ENCODE peak calls at places on chromosome 15, in four cellular contexts. U is K562, W is GM12878, R is SK-N-SH. F is an unnamed sample.

GRCh38 chr15:57019496-57020160 is 101.2 kb downstream of the TCF12 start:
- DNase-seq in U (peak), W (no peak), R (no peak), F (no peak)

GRCh38 chr15:88631464-88632028 is 7.3 kb upstream of the ISG20 start:
- DNase-seq in U (no peak), W (no peak), R (no peak), F (no peak)

GRCh38 chr15:66760968-66761722 is 59.1 kb downstream of the SMAD6 start:
- DNase-seq in W (no peak), R (no peak), U (no peak), F (no peak)

GRCh38 chr15:78450285-78450858 is 12.4 kb downstream of the IREB2 start:
- DNase-seq in U (no peak), W (no peak), R (no peak), F (no peak)

GRCh38 chr15:64430000-64430735 is 30.2 kb upstream of the ZNF609 start:
- DNase-seq in U (peak), W (peak), R (no peak), F (peak)

GRCh38 chr15:38299216-38299615 is 46.6 kb downstream of the SPRED1 start:
- DNase-seq in U (no peak), W (no peak), R (no peak), F (no peak)

GRCh38 chr15:75531041-75531450 is 48.1 kb downstream of the PTPN9 start:
- DNase-seq in W (no peak), R (no peak), U (no peak), F (no peak)

GRCh38 chr15:90412356-90413194 is 24.5 kb downstream of the IQGAP1 start:
- DNase-seq in U (no peak), W (peak), R (no peak), F (no peak)

GRCh38 chr15:58212909-58213526 is 74.8 kb downstream of the AQP9 start:
- DNase-seq in R (no peak), W (no peak), U (peak), F (no peak)

GRCh38 chr15:40064231-40064894 is 25.4 kb upstream of the SRP14 start:
- DNase-seq in R (no peak), U (no peak), W (no peak), F (no peak)

GRCh38 chr15:70852501-70853269 is 1.3 kb downstream of the LARP6 start:
- DNase-seq in W (no peak), U (no peak), R (no peak), F (no peak)

GRCh38 chr15:25859838-25860645 is 3.1 kb downstream of the ATP10A start:
- DNase-seq in R (no peak), W (no peak), U (no peak), F (no peak)

GRCh38 chr15:67719330-67719959 is 105.9 kb upstream of the SKOR1 start:
- DNase-seq in W (no peak), R (no peak), U (no peak), F (no peak)

GRCh38 chr15:51093865-51094605 is 671 bp downstream of the TNFAIP8L3 start:
- DNase-seq in U (no peak), W (no peak), R (peak), F (peak)

GRCh38 chr15:70867911-70868467 is 14.0 kb upstream of the LARP6 start:
- DNase-seq in W (no peak), U (no peak), R (peak), F (no peak)

GRCh38 chr15:78944669-78945407 is at the start of gene CTSH:
- DNase-seq in R (peak), U (peak), W (no peak), F (peak)

GRCh38 chr15:48089664-48090063 is 31.1 kb upstream of the SLC24A5 start:
- DNase-seq in U (no peak), R (no peak), W (no peak), F (no peak)

GRCh38 chr15:90270502-90271150 is 5.2 kb downstream of the NGRN start:
- DNase-seq in U (no peak), W (no peak), R (no peak), F (no peak)

GRCh38 chr15:101675796-101676582 is 23.8 kb upstream of the TM2D3 start:
- DNase-seq in U (no peak), R (no peak), W (no peak), F (no peak)

GRCh38 chr15:98075441-98075840 is 114.9 kb downstream of the ARRDC4 start:
- DNase-seq in U (no peak), R (no peak), W (no peak), F (no peak)

GRCh38 chr15:79294075-79294474 is 11.6 kb downstream of the ANKRD34C start:
- DNase-seq in R (no peak), W (no peak), U (no peak), F (peak)

GRCh38 chr15:74191798-74192197 is 10.8 kb downstream of the STRA6 start:
- DNase-seq in U (no peak), W (no peak), R (no peak), F (no peak)

GRCh38 chr15:38398134-38398533 is 55.8 kb upstream of the FAM98B start:
- DNase-seq in R (no peak), U (no peak), W (no peak), F (no peak)

GRCh38 chr15:90087454-90088154 is 14.7 kb downstream of the IDH2 start:
- DNase-seq in W (no peak), R (peak), U (peak), F (no peak)

GRCh38 chr15:34341922-34342736 is 807 bp downstream of the NOP10 start:
- DNase-seq in R (no peak), W (no peak), U (peak), F (no peak)

GRCh38 chr15:40330368-40330836 is 6.9 kb downstream of the INAFM2 start:
- DNase-seq in W (no peak), R (no peak), U (peak), F (no peak)

GRCh38 chr15:31869640-31870335 is 160.5 kb upstream of the CHRNA7 start:
- DNase-seq in U (no peak), R (peak), W (no peak), F (peak)
- TF ChIP-seq USF1 in U (no peak), R (no peak), W (no peak), F (no peak)

DNA sequence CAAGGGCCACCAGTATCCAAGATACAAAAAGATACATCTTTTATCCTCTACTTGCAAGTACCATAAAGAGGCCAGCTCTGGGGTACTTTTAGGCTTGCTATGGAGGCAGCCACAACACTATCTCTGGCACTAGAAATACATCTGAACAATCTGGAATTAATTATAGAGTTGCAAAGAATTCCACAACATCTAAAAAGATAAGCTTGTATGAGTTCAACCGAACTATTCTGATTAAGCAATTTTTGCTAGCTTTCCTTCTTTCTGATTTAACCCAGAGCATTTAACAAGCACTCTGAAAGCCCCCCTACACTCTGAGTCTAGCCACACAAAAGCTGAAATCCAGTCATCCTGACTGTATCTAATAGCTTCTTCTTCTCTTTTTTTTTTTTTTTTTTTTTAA is 95.4 kb downstream of the FRMD5 start:
- DNase-seq in R (no peak), W (no peak), U (no peak), F (no peak)
- TF ChIP-seq USF1 in R (no peak), W (no peak), U (no peak), F (no peak)

GRCh38 chr15:62610499-62610898 is 432.0 kb upstream of the TPM1 start:
- DNase-seq in R (no peak), W (no peak), U (no peak), F (no peak)

GRCh38 chr15:62612183-62612733 is 430.3 kb upstream of the TPM1 start:
- DNase-seq in W (no peak), U (no peak), R (peak), F (no peak)

GRCh38 chr15:62611002-62611401 is 431.5 kb upstream of the TPM1 start:
- DNase-seq in U (no peak), W (no peak), R (no peak), F (no peak)

GRCh38 chr15:62616746-62617145 is 425.8 kb upstream of the TPM1 start:
- DNase-seq in W (no peak), R (no peak), U (no peak), F (no peak)

GRCh38 chr15:62612771-62613170 is 429.8 kb upstream of the TPM1 start:
- DNase-seq in W (no peak), U (no peak), R (no peak), F (no peak)
- TF ChIP-seq USF1 in W (no peak), U (no peak), R (no peak), F (no peak)

DNA sequence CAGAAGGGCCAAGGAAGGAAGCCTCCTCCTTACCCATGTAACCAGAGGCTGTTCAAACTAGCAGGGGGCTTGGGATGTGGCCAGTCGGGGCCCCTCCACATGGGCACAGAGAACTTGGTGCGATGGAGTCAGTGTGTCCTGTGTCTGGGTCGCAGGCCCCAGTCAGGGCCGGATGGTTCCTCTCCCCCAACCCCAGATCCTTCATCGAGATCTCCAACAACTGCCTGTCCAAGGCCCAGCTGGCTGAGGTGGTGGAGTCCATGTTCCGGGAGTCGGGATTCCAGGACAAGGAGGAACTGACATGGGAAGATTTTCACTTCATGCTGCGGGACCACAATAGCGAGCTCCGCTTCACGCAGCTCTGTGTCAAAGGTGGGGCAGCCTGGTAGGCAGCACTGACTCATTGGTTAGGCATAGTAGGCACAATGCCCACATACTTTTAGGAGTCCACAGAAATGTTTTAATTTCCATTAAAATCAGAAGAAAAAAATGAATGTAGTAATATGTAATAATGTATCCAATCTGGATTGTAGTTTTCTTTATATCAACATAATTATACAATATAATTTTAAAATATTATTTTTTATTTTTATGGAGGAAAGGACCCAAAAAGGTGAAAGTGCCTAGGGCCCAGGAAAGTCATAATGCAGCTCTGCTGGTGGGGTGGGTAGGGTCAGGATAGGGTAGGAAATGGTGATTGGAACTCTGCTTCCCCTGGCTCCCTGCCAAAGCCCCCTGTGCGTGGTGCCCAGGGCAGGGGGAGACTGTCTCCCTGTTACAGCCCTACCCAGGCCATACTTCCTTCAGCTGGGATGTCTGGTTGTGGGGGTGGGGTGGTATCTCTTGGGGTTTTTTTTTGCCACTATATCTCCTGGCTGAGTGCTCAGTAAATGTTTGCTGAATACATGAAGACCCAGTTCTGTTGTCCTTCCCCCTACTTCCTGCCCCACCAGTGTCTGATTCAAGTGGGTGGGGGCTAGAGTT is 18.6 kb downstream of the DUOX1 start:
- DNase-seq in W (no peak), R (peak), U (no peak), F (no peak)
- TF ChIP-seq USF1 in W (no peak), R (no peak), U (no peak), F (no peak)

DNA sequence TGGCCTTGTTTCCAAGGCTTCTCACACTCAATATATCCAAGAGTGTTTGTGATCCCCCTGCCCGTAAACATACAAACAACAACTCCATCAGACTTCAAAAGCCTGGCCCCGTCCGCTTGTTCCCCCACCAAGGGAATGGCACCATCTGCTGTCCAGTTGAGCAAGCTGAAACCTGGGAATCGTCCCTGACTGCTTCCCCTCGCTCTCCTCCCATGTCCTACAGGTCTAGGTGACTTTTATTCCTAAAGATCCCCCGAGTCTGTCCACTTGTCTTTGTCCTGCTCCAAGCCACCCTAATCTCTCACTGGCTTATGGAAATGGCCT is 27.9 kb upstream of the FAM174B start:
- DNase-seq in R (no peak), U (peak), W (no peak), F (peak)
- TF ChIP-seq USF1 in R (no peak), U (no peak), W (no peak), F (no peak)

GRCh38 chr15:85033148-85033547 is 51.5 kb downstream of the PDE8A start:
- DNase-seq in U (no peak), W (no peak), R (no peak), F (no peak)

GRCh38 chr15:85037617-85038016 is 56.0 kb downstream of the PDE8A start:
- DNase-seq in U (no peak), R (no peak), W (no peak), F (no peak)

GRCh38 chr15:85041230-85041629 is 59.6 kb downstream of the PDE8A start:
- DNase-seq in U (no peak), R (no peak), W (no peak), F (no peak)

GRCh38 chr15:85035980-85036379 is 54.3 kb downstream of the PDE8A start:
- DNase-seq in W (no peak), R (no peak), U (peak), F (no peak)

GRCh38 chr15:85036716-85037115 is 55.1 kb downstream of the PDE8A start:
- DNase-seq in R (no peak), U (peak), W (no peak), F (no peak)
- TF ChIP-seq USF1 in R (no peak), U (no peak), W (no peak), F (no peak)